ENCODE peak calls at places on chromosomes 4 and X, in nine cellular contexts. R is cardiac fibroblast; M is CD4-positive, alpha-beta memory T cell; Z is stimulated activated CD4-positive, alpha-beta T cell treated with anti-CD3 and anti-CD28 coated beads, Interleukin-1b, Interleukin-23, amount 100 ng/mL, for 1 hour; T is HFF-Myc; C is NCI-H2171 treated with DMSO at 0.1 percent for 48 hours; V is iPS-NIHi11; Y is left ventricle myocardium inferior; F is WERI-Rb-1. B is an unnamed sample.

GRCh38 chrX:57070185-57070984 is 51.0 kb downstream of the SPIN2B start:
- DNase-seq in R (no peak), M (no peak), Z (no peak), T (no peak), C (no peak), V (no peak), Y (no peak), F (no peak), B (no peak)

GRCh38 chr4:53055716-53056413 is 193.7 kb downstream of the RASL11B start:
- DNase-seq in R (no peak), M (no peak), Z (no peak), T (no peak), C (no peak), V (no peak), Y (no peak), F (no peak), B (no peak)

GRCh38 chr4:74473155-74473811 is 28.3 kb downstream of the AREG start:
- DNase-seq in R (peak; percentile 96), M (no peak), Z (no peak), T (no peak), C (no peak), V (no peak), Y (no peak), F (no peak), B (no peak)

GRCh38 chr4:159764343-159764952 is 661.6 kb downstream of the RAPGEF2 start:
- DNase-seq in R (peak; percentile 54), M (no peak), Z (no peak), T (peak; percentile 10), C (peak; percentile 51), V (peak; percentile 71), Y (no peak), F (peak; percentile 51), B (peak; percentile 62)

GRCh38 chr4:148618856-148619255 is 176.6 kb upstream of the NR3C2 start:
- DNase-seq in R (peak; percentile 8), M (no peak), Z (no peak), T (no peak), C (no peak), V (no peak), Y (no peak), F (no peak), B (no peak)

GRCh38 chr4:95232358-95233156 is 316.2 kb downstream of the UNC5C start:
- DNase-seq in R (no peak), M (no peak), Z (no peak), T (no peak), C (no peak), V (no peak), Y (no peak), F (no peak), B (no peak)

GRCh38 chrX:103845165-103845653 is 13.2 kb upstream of the RAB9B start:
- DNase-seq in R (peak; percentile 86), M (peak; percentile 30), Z (no peak), T (peak; percentile 22), C (peak; percentile 24), V (peak; percentile 54), Y (peak; percentile 31), F (peak; percentile 46), B (peak; percentile 54)

GRCh38 chrX:109600114-109600710 is 24.8 kb downstream of the KCNE5 start:
- DNase-seq in R (peak; percentile 8), M (no peak), Z (no peak), T (no peak), C (no peak), V (peak; percentile 8), Y (peak; percentile 18), F (peak; percentile 46), B (peak; percentile 54)

GRCh38 chr4:73897380-73898136 is 28.4 kb downstream of the CXCL1 start:
- DNase-seq in R (peak; percentile 98), M (no peak), Z (no peak), T (no peak), C (no peak), V (no peak), Y (no peak), F (no peak), B (no peak)

GRCh38 chr4:72525938-72526337 is 43.1 kb downstream of the ADAMTS3 start:
- DNase-seq in R (peak; percentile 44), M (no peak), Z (no peak), T (peak; percentile 29), C (no peak), V (no peak), Y (peak; percentile 71), F (peak; percentile 16), B (no peak)

GRCh38 chr4:79653871-79654270 is 245.8 kb upstream of the GK2 start:
- DNase-seq in R (no peak), M (no peak), Z (no peak), T (no peak), C (peak; percentile 68), V (no peak), Y (no peak), F (no peak), B (no peak)

GRCh38 chr4:137531951-137532868 is at the start of gene PCDH18:
- DNase-seq in R (peak; percentile 97), M (peak; percentile 3), Z (no peak), T (peak; percentile 100), C (peak; percentile 59), V (peak; percentile 83), Y (peak; percentile 85), F (no peak), B (no peak)

GRCh38 chr4:24969486-24969885 is 56.6 kb upstream of the CCDC149 start:
- DNase-seq in R (no peak), M (no peak), Z (no peak), T (no peak), C (no peak), V (no peak), Y (no peak), F (no peak), B (no peak)

GRCh38 chrX:47573334-47574095 is 8.7 kb upstream of the TIMP1 start:
- DNase-seq in R (peak; percentile 39), M (no peak), Z (no peak), T (no peak), C (no peak), V (peak; percentile 62), Y (peak; percentile 52), F (no peak), B (no peak)

GRCh38 chr4:7960790-7961655 is 21.4 kb upstream of the AFAP1 start:
- DNase-seq in R (peak; percentile 92), M (peak; percentile 38), Z (no peak), T (peak; percentile 99), C (no peak), V (no peak), Y (no peak), F (no peak), B (no peak)

GRCh38 chrX:124406294-124407013 is 60.1 kb downstream of the SH2D1A start:
- DNase-seq in R (peak; percentile 86), M (peak; percentile 52), Z (peak; percentile 25), T (peak; percentile 25), C (peak; percentile 10), V (peak; percentile 64), Y (no peak), F (peak; percentile 38), B (peak; percentile 66)

GRCh38 chr4:142960134-142960533 is 114.0 kb upstream of the INPP4B start:
- DNase-seq in R (peak; percentile 20), M (no peak), Z (no peak), T (no peak), C (no peak), V (no peak), Y (no peak), F (no peak), B (no peak)

GRCh38 chr4:98673282-98673644 is 14.9 kb upstream of the TSPAN5 start:
- DNase-seq in R (no peak), M (no peak), Z (no peak), T (no peak), C (no peak), V (no peak), Y (no peak), F (no peak), B (no peak)

GRCh38 chr4:179225594-179225993 is 1783.4 kb upstream of the AGA start:
- DNase-seq in R (no peak), M (no peak), Z (no peak), T (no peak), C (no peak), V (no peak), Y (no peak), F (no peak), B (no peak)

GRCh38 chr4:170003071-170004070 is 22.8 kb downstream of the MFAP3L start:
- DNase-seq in R (peak; percentile 12), M (no peak), Z (no peak), T (no peak), C (no peak), V (no peak), Y (no peak), F (no peak), B (no peak)

GRCh38 chrX:121165930-121166359 is 118.5 kb downstream of the GLUD2 start:
- DNase-seq in R (peak; percentile 5), M (no peak), Z (no peak), T (no peak), C (no peak), V (no peak), Y (no peak), F (no peak), B (no peak)

GRCh38 chrX:38694394-38694793 is 106.9 kb upstream of the MID1IP1 start:
- DNase-seq in R (peak; percentile 41), M (no peak), Z (no peak), T (no peak), C (peak; percentile 37), V (no peak), Y (no peak), F (no peak), B (no peak)

GRCh38 chrX:48831909-48832291 is 3.5 kb downstream of the PCSK1N start:
- DNase-seq in R (no peak), M (no peak), Z (no peak), T (no peak), C (no peak), V (peak; percentile 47), Y (no peak), F (no peak), B (no peak)

GRCh38 chr4:13498464-13498863 is 14.3 kb upstream of the RAB28 start:
- DNase-seq in R (no peak), M (no peak), Z (no peak), T (no peak), C (no peak), V (no peak), Y (no peak), F (no peak), B (no peak)

GRCh38 chrX:39451061-39451460 is 646.7 kb downstream of the BCOR start:
- DNase-seq in R (no peak), M (no peak), Z (no peak), T (no peak), C (no peak), V (no peak), Y (no peak), F (no peak), B (no peak)